ENCODE peak calls at places on chromosomes 4 and X, in seven cellular contexts. L, U, R, W, B, Z and K are unnamed samples.

GRCh38 chr4:71260544-71260943 is 78.3 kb upstream of the SLC4A4 start:
- DNase-seq in L (no peak), U (no peak), R (no peak), W (no peak), B (no peak), Z (no peak), K (no peak)

GRCh38 chrX:87434618-87435017 is 83.0 kb upstream of the KLHL4 start:
- DNase-seq in L (no peak), U (no peak), R (no peak), W (no peak), B (no peak), Z (no peak), K (no peak)

GRCh38 chr4:8688041-8688907 is 95.7 kb downstream of the CPZ start:
- DNase-seq in L (no peak), U (no peak), R (peak; percentile 1), W (peak; percentile 13), B (peak; percentile 91), Z (no peak), K (no peak)

GRCh38 chrX:47674776-47675175 is 15.8 kb upstream of the UXT start:
- DNase-seq in L (no peak), U (no peak), R (no peak), W (no peak), B (no peak), Z (no peak), K (no peak)

GRCh38 chr4:49036528-49036927 is 50.5 kb downstream of the CWH43 start:
- DNase-seq in L (no peak), U (no peak), R (no peak), W (no peak), B (no peak), Z (no peak), K (no peak)

GRCh38 chr4:71691416-71692073 is 92.3 kb downstream of the GC start:
- DNase-seq in L (no peak), U (peak; percentile 0), R (no peak), W (no peak), B (no peak), Z (no peak), K (no peak)

GRCh38 chrX:10756365-10756915 is 136.1 kb upstream of the MID1 start:
- DNase-seq in L (peak; percentile 11), U (no peak), R (no peak), W (peak; percentile 77), B (no peak), Z (peak; percentile 82), K (peak; percentile 39)

GRCh38 chr4:181611033-181611711 is 632.0 kb upstream of the TENM3 start:
- DNase-seq in L (no peak), U (no peak), R (no peak), W (no peak), B (no peak), Z (no peak), K (no peak)

GRCh38 chrX:24023972-24024664 is 2.9 kb downstream of the KLHL15 start:
- DNase-seq in L (peak; percentile 19), U (no peak), R (no peak), W (no peak), B (no peak), Z (no peak), K (peak; percentile 35)